ENCODE peak calls at places on chromosomes 3 and 15, in eight cellular contexts. One of them, this sample, is unnamed.

GRCh38 chr15:79923068-79923514 is 26.3 kb upstream of the MTHFS start:
- DNase-seq in astrocyte of the spinal cord: peak; percentile 57
- DNase-seq in epithelial cell of esophagus: peak; percentile 73
- DNase-seq in transverse colon: peak; percentile 81
- DNase-seq in type B pancreatic cell: peak; percentile 75
- DNase-seq in nephron progenitor cell: peak; percentile 66
- DNase-seq in fibroblast of pulmonary artery: peak; percentile 42
- DNase-seq in coronary artery: peak; percentile 75
- DNase-seq in this sample: no peak

GRCh38 chr15:64251121-64251520 is 88.3 kb upstream of the PPIB start:
- DNase-seq in nephron progenitor cell: no peak
- DNase-seq in type B pancreatic cell: no peak
- DNase-seq in coronary artery: no peak
- DNase-seq in astrocyte of the spinal cord: peak; percentile 37
- DNase-seq in epithelial cell of esophagus: no peak
- DNase-seq in fibroblast of pulmonary artery: no peak
- DNase-seq in transverse colon: no peak
- DNase-seq in this sample: no peak

GRCh38 chr3:56926513-56927282 is 124.9 kb upstream of the ARHGEF3 start:
- DNase-seq in fibroblast of pulmonary artery: peak; percentile 57
- DNase-seq in nephron progenitor cell: no peak
- DNase-seq in coronary artery: no peak
- DNase-seq in astrocyte of the spinal cord: peak; percentile 78
- DNase-seq in type B pancreatic cell: no peak
- DNase-seq in transverse colon: no peak
- DNase-seq in epithelial cell of esophagus: peak; percentile 57
- DNase-seq in this sample: no peak

GRCh38 chr3:33030802-33031201 is 66.1 kb downstream of the GLB1 start:
- DNase-seq in astrocyte of the spinal cord: no peak
- DNase-seq in coronary artery: no peak
- DNase-seq in epithelial cell of esophagus: no peak
- DNase-seq in transverse colon: no peak
- DNase-seq in fibroblast of pulmonary artery: no peak
- DNase-seq in nephron progenitor cell: no peak
- DNase-seq in type B pancreatic cell: no peak
- DNase-seq in this sample: no peak

GRCh38 chr3:118782755-118783202 is 251.9 kb downstream of the IGSF11 start:
- DNase-seq in transverse colon: no peak
- DNase-seq in fibroblast of pulmonary artery: no peak
- DNase-seq in type B pancreatic cell: no peak
- DNase-seq in coronary artery: no peak
- DNase-seq in astrocyte of the spinal cord: no peak
- DNase-seq in epithelial cell of esophagus: peak; percentile 55
- DNase-seq in nephron progenitor cell: no peak
- DNase-seq in this sample: no peak

GRCh38 chr15:93997071-93997658 is 234.2 kb upstream of the MCTP2 start:
- DNase-seq in epithelial cell of esophagus: peak; percentile 54
- DNase-seq in type B pancreatic cell: no peak
- DNase-seq in transverse colon: no peak
- DNase-seq in coronary artery: no peak
- DNase-seq in astrocyte of the spinal cord: peak; percentile 37
- DNase-seq in fibroblast of pulmonary artery: peak; percentile 45
- DNase-seq in nephron progenitor cell: no peak
- DNase-seq in this sample: no peak

GRCh38 chr3:108099203-108099602 is 8.4 kb upstream of the CD47 start:
- DNase-seq in coronary artery: no peak
- DNase-seq in nephron progenitor cell: no peak
- DNase-seq in fibroblast of pulmonary artery: no peak
- DNase-seq in epithelial cell of esophagus: no peak
- DNase-seq in transverse colon: no peak
- DNase-seq in astrocyte of the spinal cord: no peak
- DNase-seq in type B pancreatic cell: no peak
- DNase-seq in this sample: no peak

GRCh38 chr3:110577856-110578255 is 493.8 kb upstream of the NECTIN3 start:
- DNase-seq in nephron progenitor cell: no peak
- DNase-seq in coronary artery: no peak
- DNase-seq in epithelial cell of esophagus: no peak
- DNase-seq in fibroblast of pulmonary artery: no peak
- DNase-seq in transverse colon: no peak
- DNase-seq in astrocyte of the spinal cord: no peak
- DNase-seq in type B pancreatic cell: no peak
- DNase-seq in this sample: no peak

GRCh38 chr3:8464668-8465067 is 37.0 kb upstream of the LMCD1 start:
- DNase-seq in transverse colon: no peak
- DNase-seq in epithelial cell of esophagus: no peak
- DNase-seq in coronary artery: no peak
- DNase-seq in astrocyte of the spinal cord: no peak
- DNase-seq in fibroblast of pulmonary artery: no peak
- DNase-seq in nephron progenitor cell: no peak
- DNase-seq in type B pancreatic cell: no peak
- DNase-seq in this sample: no peak

GRCh38 chr3:58529516-58530353 is 7.3 kb downstream of the ACOX2 start:
- DNase-seq in transverse colon: no peak
- DNase-seq in fibroblast of pulmonary artery: peak; percentile 45
- DNase-seq in epithelial cell of esophagus: no peak
- DNase-seq in coronary artery: no peak
- DNase-seq in type B pancreatic cell: no peak
- DNase-seq in nephron progenitor cell: peak; percentile 65
- DNase-seq in astrocyte of the spinal cord: no peak
- DNase-seq in this sample: peak; percentile 79

GRCh38 chr3:42698216-42698910 is 4.2 kb downstream of the HHATL start:
- DNase-seq in transverse colon: no peak
- DNase-seq in coronary artery: no peak
- DNase-seq in nephron progenitor cell: no peak
- DNase-seq in fibroblast of pulmonary artery: no peak
- DNase-seq in type B pancreatic cell: peak; percentile 48
- DNase-seq in epithelial cell of esophagus: no peak
- DNase-seq in astrocyte of the spinal cord: no peak
- DNase-seq in this sample: no peak

GRCh38 chr3:15467227-15468181 is 40.1 kb downstream of the EAF1 start:
- DNase-seq in astrocyte of the spinal cord: no peak
- DNase-seq in transverse colon: no peak
- DNase-seq in coronary artery: no peak
- DNase-seq in type B pancreatic cell: no peak
- DNase-seq in epithelial cell of esophagus: no peak
- DNase-seq in nephron progenitor cell: no peak
- DNase-seq in fibroblast of pulmonary artery: no peak
- DNase-seq in this sample: no peak

GRCh38 chr3:152472606-152472954 is 203.9 kb downstream of the MBNL1 start:
- DNase-seq in transverse colon: no peak
- DNase-seq in type B pancreatic cell: no peak
- DNase-seq in coronary artery: no peak
- DNase-seq in epithelial cell of esophagus: no peak
- DNase-seq in nephron progenitor cell: no peak
- DNase-seq in fibroblast of pulmonary artery: no peak
- DNase-seq in astrocyte of the spinal cord: no peak
- DNase-seq in this sample: no peak

GRCh38 chr3:189355481-189356201 is 183.9 kb downstream of the TPRG1 start:
- DNase-seq in astrocyte of the spinal cord: peak; percentile 47
- DNase-seq in fibroblast of pulmonary artery: peak; percentile 60
- DNase-seq in nephron progenitor cell: no peak
- DNase-seq in type B pancreatic cell: no peak
- DNase-seq in coronary artery: no peak
- DNase-seq in epithelial cell of esophagus: peak; percentile 94
- DNase-seq in transverse colon: peak; percentile 23
- DNase-seq in this sample: no peak

GRCh38 chr3:183254816-183255730 is 2.0 kb downstream of the B3GNT5 start:
- DNase-seq in epithelial cell of esophagus: peak; percentile 73
- DNase-seq in coronary artery: no peak
- DNase-seq in nephron progenitor cell: peak; percentile 22
- DNase-seq in type B pancreatic cell: no peak
- DNase-seq in astrocyte of the spinal cord: peak; percentile 38
- DNase-seq in transverse colon: no peak
- DNase-seq in fibroblast of pulmonary artery: peak; percentile 38
- DNase-seq in this sample: no peak

GRCh38 chr3:157248590-157249425 is 88.9 kb upstream of the CCNL1 start:
- DNase-seq in astrocyte of the spinal cord: peak; percentile 93
- DNase-seq in coronary artery: no peak
- DNase-seq in epithelial cell of esophagus: peak; percentile 68
- DNase-seq in fibroblast of pulmonary artery: peak; percentile 93
- DNase-seq in transverse colon: no peak
- DNase-seq in type B pancreatic cell: no peak
- DNase-seq in nephron progenitor cell: no peak
- DNase-seq in this sample: no peak

GRCh38 chr3:146803746-146804145 is 198.6 kb upstream of the PLSCR5 start:
- DNase-seq in epithelial cell of esophagus: no peak
- DNase-seq in fibroblast of pulmonary artery: peak; percentile 80
- DNase-seq in astrocyte of the spinal cord: peak; percentile 95
- DNase-seq in coronary artery: no peak
- DNase-seq in transverse colon: no peak
- DNase-seq in nephron progenitor cell: peak; percentile 31
- DNase-seq in type B pancreatic cell: no peak
- DNase-seq in this sample: no peak

GRCh38 chr3:124567168-124567567 is 163.1 kb upstream of the UMPS start:
- DNase-seq in coronary artery: no peak
- DNase-seq in astrocyte of the spinal cord: no peak
- DNase-seq in epithelial cell of esophagus: no peak
- DNase-seq in nephron progenitor cell: no peak
- DNase-seq in type B pancreatic cell: no peak
- DNase-seq in transverse colon: no peak
- DNase-seq in fibroblast of pulmonary artery: no peak
- DNase-seq in this sample: no peak

GRCh38 chr3:15375461-15376000 is 43.1 kb upstream of the SH3BP5 start:
- DNase-seq in transverse colon: no peak
- DNase-seq in coronary artery: no peak
- DNase-seq in astrocyte of the spinal cord: no peak
- DNase-seq in type B pancreatic cell: no peak
- DNase-seq in fibroblast of pulmonary artery: no peak
- DNase-seq in epithelial cell of esophagus: no peak
- DNase-seq in nephron progenitor cell: no peak
- DNase-seq in this sample: no peak

GRCh38 chr15:78035861-78036476 is 41.5 kb downstream of the TBC1D2B start:
- DNase-seq in type B pancreatic cell: no peak
- DNase-seq in epithelial cell of esophagus: no peak
- DNase-seq in coronary artery: no peak
- DNase-seq in nephron progenitor cell: no peak
- DNase-seq in astrocyte of the spinal cord: no peak
- DNase-seq in fibroblast of pulmonary artery: no peak
- DNase-seq in transverse colon: no peak
- DNase-seq in this sample: no peak
- TF ChIP-seq CTCF in type B pancreatic cell: no peak
- TF ChIP-seq CTCF in epithelial cell of esophagus: no peak
- TF ChIP-seq CTCF in coronary artery: no peak
- TF ChIP-seq CTCF in nephron progenitor cell: no peak
- TF ChIP-seq CTCF in astrocyte of the spinal cord: no peak
- TF ChIP-seq CTCF in fibroblast of pulmonary artery: no peak
- TF ChIP-seq CTCF in transverse colon: no peak
- TF ChIP-seq CTCF in this sample: no peak

GRCh38 chr3:195117978-195118581 is 152.9 kb downstream of the XXYLT1 start:
- DNase-seq in coronary artery: no peak
- DNase-seq in astrocyte of the spinal cord: no peak
- DNase-seq in nephron progenitor cell: no peak
- DNase-seq in transverse colon: peak; percentile 56
- DNase-seq in fibroblast of pulmonary artery: no peak
- DNase-seq in epithelial cell of esophagus: peak; percentile 84
- DNase-seq in type B pancreatic cell: no peak
- DNase-seq in this sample: no peak
- TF ChIP-seq CTCF in coronary artery: no peak
- TF ChIP-seq CTCF in astrocyte of the spinal cord: peak; percentile 21
- TF ChIP-seq CTCF in nephron progenitor cell: peak; percentile 13
- TF ChIP-seq CTCF in transverse colon: no peak
- TF ChIP-seq CTCF in fibroblast of pulmonary artery: peak; percentile 40
- TF ChIP-seq CTCF in epithelial cell of esophagus: no peak
- TF ChIP-seq CTCF in type B pancreatic cell: peak; percentile 32
- TF ChIP-seq CTCF in this sample: peak; percentile 29

DNA sequence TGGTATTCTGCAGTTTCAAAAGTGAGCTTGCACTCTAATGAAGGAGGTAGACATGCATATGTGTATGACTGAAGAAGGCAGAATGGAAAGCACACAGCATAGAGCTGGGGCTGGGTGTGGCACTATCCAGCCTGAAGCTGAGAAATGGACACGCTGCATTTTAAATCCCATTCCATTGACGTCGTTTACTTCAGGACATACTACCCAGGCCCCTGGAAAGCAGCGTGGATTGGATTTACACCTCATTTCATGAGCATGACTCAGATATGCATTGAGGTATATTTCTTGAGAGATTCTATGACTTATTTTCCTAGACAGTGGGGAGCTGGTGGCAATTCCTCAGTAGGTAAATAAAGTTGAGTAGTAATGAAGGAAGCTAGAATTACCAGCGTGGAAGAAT is 101.4 kb downstream of the ABI3BP start:
- DNase-seq in epithelial cell of esophagus: no peak
- DNase-seq in transverse colon: no peak
- DNase-seq in fibroblast of pulmonary artery: no peak
- DNase-seq in coronary artery: no peak
- DNase-seq in type B pancreatic cell: no peak
- DNase-seq in nephron progenitor cell: no peak
- DNase-seq in astrocyte of the spinal cord: no peak
- DNase-seq in this sample: no peak
- TF ChIP-seq CTCF in epithelial cell of esophagus: no peak
- TF ChIP-seq CTCF in transverse colon: no peak
- TF ChIP-seq CTCF in fibroblast of pulmonary artery: no peak
- TF ChIP-seq CTCF in coronary artery: no peak
- TF ChIP-seq CTCF in type B pancreatic cell: no peak
- TF ChIP-seq CTCF in nephron progenitor cell: no peak
- TF ChIP-seq CTCF in astrocyte of the spinal cord: no peak
- TF ChIP-seq CTCF in this sample: no peak

GRCh38 chr3:11569156-11569741 is 74.5 kb downstream of the VGLL4 start:
- DNase-seq in nephron progenitor cell: no peak
- DNase-seq in coronary artery: no peak
- DNase-seq in transverse colon: no peak
- DNase-seq in astrocyte of the spinal cord: no peak
- DNase-seq in fibroblast of pulmonary artery: no peak
- DNase-seq in epithelial cell of esophagus: no peak
- DNase-seq in type B pancreatic cell: no peak
- DNase-seq in this sample: no peak

GRCh38 chr3:11566916-11567315 is 76.8 kb downstream of the VGLL4 start:
- DNase-seq in transverse colon: no peak
- DNase-seq in astrocyte of the spinal cord: no peak
- DNase-seq in coronary artery: no peak
- DNase-seq in fibroblast of pulmonary artery: no peak
- DNase-seq in epithelial cell of esophagus: no peak
- DNase-seq in nephron progenitor cell: no peak
- DNase-seq in type B pancreatic cell: no peak
- DNase-seq in this sample: no peak

GRCh38 chr3:11567516-11568467 is 75.9 kb downstream of the VGLL4 start:
- DNase-seq in transverse colon: no peak
- DNase-seq in nephron progenitor cell: no peak
- DNase-seq in epithelial cell of esophagus: peak; percentile 91
- DNase-seq in type B pancreatic cell: no peak
- DNase-seq in coronary artery: peak; percentile 89
- DNase-seq in astrocyte of the spinal cord: peak; percentile 83
- DNase-seq in fibroblast of pulmonary artery: peak; percentile 82
- DNase-seq in this sample: no peak

GRCh38 chr3:11570251-11570650 is 73.5 kb downstream of the VGLL4 start:
- DNase-seq in fibroblast of pulmonary artery: no peak
- DNase-seq in nephron progenitor cell: peak; percentile 61
- DNase-seq in transverse colon: no peak
- DNase-seq in coronary artery: no peak
- DNase-seq in type B pancreatic cell: no peak
- DNase-seq in astrocyte of the spinal cord: no peak
- DNase-seq in epithelial cell of esophagus: no peak
- DNase-seq in this sample: no peak

GRCh38 chr3:11568503-11569155 is 75.1 kb downstream of the VGLL4 start:
- DNase-seq in epithelial cell of esophagus: peak; percentile 89
- DNase-seq in astrocyte of the spinal cord: peak; percentile 95
- DNase-seq in type B pancreatic cell: no peak
- DNase-seq in fibroblast of pulmonary artery: peak; percentile 92
- DNase-seq in coronary artery: peak; percentile 93
- DNase-seq in nephron progenitor cell: no peak
- DNase-seq in transverse colon: peak; percentile 46
- DNase-seq in this sample: peak; percentile 93
- TF ChIP-seq CTCF in epithelial cell of esophagus: no peak
- TF ChIP-seq CTCF in astrocyte of the spinal cord: no peak
- TF ChIP-seq CTCF in type B pancreatic cell: no peak
- TF ChIP-seq CTCF in fibroblast of pulmonary artery: no peak
- TF ChIP-seq CTCF in coronary artery: no peak
- TF ChIP-seq CTCF in nephron progenitor cell: no peak
- TF ChIP-seq CTCF in transverse colon: no peak
- TF ChIP-seq CTCF in this sample: no peak

GRCh38 chr15:92333709-92334108 is 60.0 kb upstream of the ST8SIA2 start:
- DNase-seq in nephron progenitor cell: no peak
- DNase-seq in type B pancreatic cell: no peak
- DNase-seq in fibroblast of pulmonary artery: no peak
- DNase-seq in coronary artery: no peak
- DNase-seq in epithelial cell of esophagus: no peak
- DNase-seq in transverse colon: no peak
- DNase-seq in astrocyte of the spinal cord: no peak
- DNase-seq in this sample: no peak
- TF ChIP-seq CTCF in nephron progenitor cell: no peak
- TF ChIP-seq CTCF in type B pancreatic cell: no peak
- TF ChIP-seq CTCF in fibroblast of pulmonary artery: no peak
- TF ChIP-seq CTCF in coronary artery: no peak
- TF ChIP-seq CTCF in epithelial cell of esophagus: no peak
- TF ChIP-seq CTCF in transverse colon: no peak
- TF ChIP-seq CTCF in astrocyte of the spinal cord: no peak
- TF ChIP-seq CTCF in this sample: no peak

This sample was measured in osteocyte.